ENCODE peak calls at places on chromosomes 7 and 10, in four cellular contexts. G, H, W and N are unnamed samples.

GRCh38 chr10:132669208-132669861 is 116.6 kb downstream of the NKX6-2 start:
- DNase-seq in H (no peak), W (no peak), G (no peak), N (no peak)

GRCh38 chr10:60917331-60918280 is 26.4 kb downstream of the RHOBTB1 start:
- DNase-seq in W (no peak), G (no peak), H (no peak), N (no peak)

GRCh38 chr7:99196536-99197288 is 11.2 kb downstream of the KPNA7 start:
- DNase-seq in W (no peak), G (no peak), H (no peak), N (no peak)

GRCh38 chr7:94129443-94130140 is 125.4 kb upstream of the BET1 start:
- DNase-seq in G (no peak), W (no peak), H (no peak), N (no peak)

GRCh38 chr7:134547738-134548054 is 1.2 kb upstream of the AKR1B15 start:
- DNase-seq in G (no peak), W (no peak), H (no peak), N (no peak)

GRCh38 chr10:96719850-96720421 is 378 bp downstream of the PIK3AP1 start:
- DNase-seq in W (peak; percentile 51), H (peak; percentile 53), G (no peak), N (no peak)

GRCh38 chr10:117320050-117320665 is 55.1 kb downstream of the PDZD8 start:
- DNase-seq in H (no peak), G (no peak), W (no peak), N (no peak)

GRCh38 chr10:84118395-84119006 is 20.8 kb upstream of the GHITM start:
- DNase-seq in G (no peak), W (no peak), H (no peak), N (no peak)

GRCh38 chr7:123154231-123154860 is 45.4 kb downstream of the SLC13A1 start:
- DNase-seq in H (peak; percentile 37), W (no peak), G (no peak), N (no peak)

GRCh38 chr10:31353574-31353973 is 34.6 kb downstream of the ZEB1 start:
- DNase-seq in H (no peak), G (no peak), W (no peak), N (no peak)

GRCh38 chr7:85497999-85498398 is 311.1 kb upstream of the SEMA3D start:
- DNase-seq in G (no peak), W (no peak), H (no peak), N (no peak)

GRCh38 chr7:75601539-75601938 is 109.4 kb downstream of the SPDYE5 start:
- DNase-seq in H (no peak), G (no peak), W (no peak), N (no peak)

GRCh38 chr10:12703813-12704212 is 297.7 kb downstream of the CCDC3 start:
- DNase-seq in G (no peak), W (no peak), H (no peak), N (no peak)

GRCh38 chr7:37234928-37235327 is 213.7 kb downstream of the ELMO1 start:
- DNase-seq in H (no peak), W (no peak), G (no peak), N (no peak)

GRCh38 chr7:110541962-110542361 is 549.0 kb upstream of the LRRN3 start:
- DNase-seq in G (no peak), H (no peak), W (no peak), N (no peak)

GRCh38 chr7:104967088-104967487 is 46.9 kb upstream of the KMT2E start:
- DNase-seq in W (no peak), H (no peak), G (no peak), N (no peak)

GRCh38 chr10:132140167-132140925 is 46.4 kb upstream of the DPYSL4 start:
- DNase-seq in G (peak; percentile 85), W (peak; percentile 24), H (peak; percentile 0), N (no peak)